ENCODE peak calls at places on chromosomes 5 and 9, in five cellular contexts. Y is mammary epithelial cell, P is brain microvascular endothelial cell, W is cardiac fibroblast, E is cardiac muscle cell. U is an unnamed sample.

GRCh38 chr5:139982157-139982974 is 60.7 kb downstream of the NRG2 start:
- DNase-seq in P (no peak), Y (peak), W (peak), E (peak), U (peak)

GRCh38 chr5:113274836-113275414 is 159.9 kb downstream of the TSSK1B start:
- DNase-seq in P (no peak), Y (no peak), W (no peak), E (no peak), U (no peak)

GRCh38 chr9:70390922-70391321 is 23.5 kb downstream of the KLF9 start:
- DNase-seq in P (no peak), E (peak), Y (no peak), W (peak), U (peak)

GRCh38 chr5:85500869-85501268 is 1116.2 kb upstream of the EDIL3 start:
- DNase-seq in W (no peak), Y (no peak), P (no peak), E (no peak), U (no peak)

GRCh38 chr9:16727452-16728127 is 142.9 kb downstream of the BNC2 start:
- DNase-seq in W (peak), Y (no peak), P (no peak), E (peak), U (no peak)

GRCh38 chr9:137969008-137969407 is 91.4 kb downstream of the CACNA1B start:
- DNase-seq in W (no peak), Y (no peak), P (no peak), E (no peak), U (no peak)

GRCh38 chr5:154646841-154647759 is 108.1 kb upstream of the LARP1 start:
- DNase-seq in P (no peak), Y (peak), W (peak), E (peak), U (peak)

GRCh38 chr9:132645711-132646110 is 24.1 kb downstream of the DDX31 start:
- DNase-seq in P (no peak), E (no peak), Y (no peak), W (no peak), U (no peak)

GRCh38 chr9:2158111-2158610 is 143.0 kb downstream of the SMARCA2 start:
- DNase-seq in Y (peak), E (peak), P (peak), W (peak), U (peak)

GRCh38 chr9:133876144-133876543 is 116.0 kb downstream of the VAV2 start:
- DNase-seq in P (no peak), Y (no peak), E (peak), W (peak), U (no peak)

GRCh38 chr9:83920469-83920941 is 727 bp downstream of the KIF27 start:
- DNase-seq in P (no peak), E (peak), Y (peak), W (peak), U (peak)

GRCh38 chr5:34040411-34040810 is 2.6 kb downstream of the C1QTNF3 start:
- DNase-seq in Y (no peak), P (no peak), E (no peak), W (no peak), U (no peak)

GRCh38 chr9:134738869-134739659 is 97.5 kb downstream of the COL5A1 start:
- DNase-seq in P (peak), Y (peak), E (peak), W (peak), U (no peak)

GRCh38 chr5:167608708-167609272 is 682.7 kb upstream of the WWC1 start:
- DNase-seq in W (no peak), P (no peak), Y (peak), E (no peak), U (no peak)

GRCh38 chr9:112056986-112057385 is 118.1 kb downstream of the SUSD1 start:
- DNase-seq in E (no peak), W (peak), P (no peak), Y (no peak), U (no peak)

GRCh38 chr5:74262810-74263209 is 377.7 kb downstream of the ENC1 start:
- DNase-seq in P (no peak), Y (no peak), W (no peak), E (no peak), U (no peak)

GRCh38 chr5:78888580-78889187 is 96.4 kb downstream of the ARSB start:
- DNase-seq in E (no peak), Y (no peak), P (no peak), W (no peak), U (no peak)

GRCh38 chr9:108274971-108275370 is 580.8 kb downstream of the ACTL7B start:
- DNase-seq in P (no peak), E (no peak), Y (no peak), W (no peak), U (no peak)

GRCh38 chr5:178225174-178225573 is 7.4 kb downstream of the PHYKPL start:
- DNase-seq in W (no peak), Y (no peak), P (no peak), E (no peak), U (no peak)

GRCh38 chr9:88106492-88106891 is 31.8 kb downstream of the SPATA31C2 start:
- DNase-seq in P (no peak), E (peak), W (peak), Y (peak), U (no peak)

GRCh38 chr5:172173771-172174170 is 14.3 kb downstream of the STK10 start:
- DNase-seq in E (peak), P (peak), Y (peak), W (peak), U (no peak)

GRCh38 chr9:71079451-71079850 is 42.0 kb downstream of the TRPM3 start:
- DNase-seq in W (peak), Y (peak), E (peak), P (no peak), U (peak)

GRCh38 chr9:126327016-126327749 is 554 bp downstream of the MVB12B start:
- DNase-seq in P (no peak), W (no peak), Y (no peak), E (no peak), U (no peak)

GRCh38 chr5:36491860-36492259 is 114.5 kb upstream of the SLC1A3 start:
- DNase-seq in E (no peak), P (no peak), Y (no peak), W (no peak), U (no peak)

GRCh38 chr5:61468483-61468865 is 136.4 kb downstream of the ZSWIM6 start:
- DNase-seq in E (peak), W (peak), Y (no peak), P (no peak), U (no peak)
- TF ChIP-seq CTCF in E (no peak), W (no peak), Y (peak), P (peak), U (peak)

DNA sequence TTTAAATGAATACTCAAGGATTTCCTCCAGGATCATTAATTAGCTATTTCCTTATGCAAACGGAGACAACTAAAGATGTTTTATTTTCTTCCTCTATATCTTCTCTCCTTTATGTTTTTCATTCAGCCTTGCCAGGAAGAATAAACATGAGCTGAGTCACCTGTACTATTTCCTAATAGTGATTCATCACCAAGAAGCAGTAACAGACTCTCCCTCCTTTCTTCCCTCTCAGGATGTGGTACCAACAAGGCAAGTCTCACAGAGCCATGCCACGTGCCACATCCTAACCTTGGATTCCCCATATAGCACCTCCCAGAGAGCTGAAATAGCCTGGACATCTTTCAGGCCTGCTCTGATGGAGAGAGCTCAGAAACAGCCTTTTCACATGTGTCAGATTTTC is 758.6 kb upstream of the DMAC1 start:
- DNase-seq in W (peak), E (peak), P (peak), Y (peak), U (peak)
- H3K4me3 ChIP-seq in W (no peak), E (no peak), P (no peak), Y (no peak), U (no peak)

DNA sequence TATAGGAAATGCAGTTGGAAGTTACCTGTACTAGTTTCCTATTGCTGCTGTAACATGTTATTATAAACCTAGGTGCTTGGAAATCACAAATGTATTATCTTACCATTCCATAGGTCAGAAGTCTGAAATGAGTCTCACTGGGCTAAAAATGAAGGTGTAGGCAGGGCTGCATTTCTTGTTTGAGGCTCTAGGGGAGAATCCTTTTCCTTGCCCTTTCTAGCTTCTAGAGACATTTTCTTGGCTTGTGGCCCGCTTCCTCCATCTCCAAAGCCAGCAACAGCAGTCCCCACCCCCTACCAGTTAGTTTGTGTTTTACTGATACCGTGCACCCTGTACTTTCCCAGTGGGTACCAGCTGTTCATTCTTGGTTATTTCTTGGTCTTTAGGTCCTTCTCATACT is 153.3 kb downstream of the SLF1 start:
- DNase-seq in Y (no peak), P (no peak), E (no peak), W (no peak), U (no peak)
- TF ChIP-seq CTCF in Y (no peak), P (no peak), E (no peak), W (no peak), U (no peak)

GRCh38 chr9:75422939-75423522 is 334.7 kb downstream of the OSTF1 start:
- DNase-seq in W (no peak), P (no peak), E (no peak), Y (no peak), U (no peak)
- H3K4me3 ChIP-seq in W (no peak), P (no peak), E (no peak), Y (no peak), U (no peak)

GRCh38 chr5:107359916-107360234 is 310.9 kb downstream of the EFNA5 start:
- DNase-seq in P (no peak), E (no peak), Y (peak), W (no peak), U (no peak)
- TF ChIP-seq CTCF in P (no peak), E (no peak), Y (peak), W (no peak), U (no peak)

GRCh38 chr5:151238303-151238741 is 14.4 kb upstream of the CCDC69 start:
- DNase-seq in E (no peak), P (no peak), W (no peak), Y (no peak), U (no peak)

GRCh38 chr5:151237685-151238084 is 13.8 kb upstream of the CCDC69 start:
- DNase-seq in Y (no peak), P (no peak), W (no peak), E (no peak), U (no peak)

GRCh38 chr5:151236888-151237287 is 13.0 kb upstream of the CCDC69 start:
- DNase-seq in E (no peak), W (no peak), P (no peak), Y (no peak), U (no peak)

GRCh38 chr5:151240891-151241290 is 12.1 kb upstream of the GM2A start:
- DNase-seq in Y (no peak), P (no peak), W (no peak), E (no peak), U (no peak)

DNA sequence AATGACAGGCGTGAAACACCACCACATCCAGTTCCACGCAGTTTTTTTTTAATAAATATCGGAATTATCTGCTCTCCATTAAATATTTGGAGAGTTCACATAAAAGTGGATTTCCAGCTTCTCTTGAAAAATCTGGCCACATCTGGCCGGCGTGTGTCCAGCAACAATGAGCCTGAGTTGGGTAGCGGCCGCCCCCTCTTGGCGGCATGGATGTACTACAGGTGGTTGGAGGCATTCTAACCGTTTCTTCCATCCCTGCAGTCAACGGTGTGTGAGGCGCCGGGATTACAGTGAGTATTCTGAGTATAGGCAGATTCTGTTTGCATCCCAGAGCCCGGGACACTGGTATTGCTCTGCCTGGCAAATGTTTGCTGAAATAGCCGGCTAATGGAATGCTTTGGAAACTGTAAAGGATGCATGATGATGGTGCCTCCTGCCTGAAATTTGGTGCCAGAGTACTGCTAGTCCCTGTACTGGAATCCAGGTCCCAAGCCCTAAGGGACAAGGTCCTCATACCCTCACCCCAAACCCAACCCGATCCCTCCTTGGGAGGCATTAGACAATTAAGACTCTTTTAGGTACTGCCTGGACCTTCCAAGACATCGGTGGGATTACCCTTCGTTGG is 13.6 kb upstream of the GM2A start:
- DNase-seq in E (peak), Y (no peak), P (peak), W (peak), U (no peak)
- H3K4me3 ChIP-seq in E (no peak), Y (no peak), P (no peak), W (no peak), U (no peak)

DNA sequence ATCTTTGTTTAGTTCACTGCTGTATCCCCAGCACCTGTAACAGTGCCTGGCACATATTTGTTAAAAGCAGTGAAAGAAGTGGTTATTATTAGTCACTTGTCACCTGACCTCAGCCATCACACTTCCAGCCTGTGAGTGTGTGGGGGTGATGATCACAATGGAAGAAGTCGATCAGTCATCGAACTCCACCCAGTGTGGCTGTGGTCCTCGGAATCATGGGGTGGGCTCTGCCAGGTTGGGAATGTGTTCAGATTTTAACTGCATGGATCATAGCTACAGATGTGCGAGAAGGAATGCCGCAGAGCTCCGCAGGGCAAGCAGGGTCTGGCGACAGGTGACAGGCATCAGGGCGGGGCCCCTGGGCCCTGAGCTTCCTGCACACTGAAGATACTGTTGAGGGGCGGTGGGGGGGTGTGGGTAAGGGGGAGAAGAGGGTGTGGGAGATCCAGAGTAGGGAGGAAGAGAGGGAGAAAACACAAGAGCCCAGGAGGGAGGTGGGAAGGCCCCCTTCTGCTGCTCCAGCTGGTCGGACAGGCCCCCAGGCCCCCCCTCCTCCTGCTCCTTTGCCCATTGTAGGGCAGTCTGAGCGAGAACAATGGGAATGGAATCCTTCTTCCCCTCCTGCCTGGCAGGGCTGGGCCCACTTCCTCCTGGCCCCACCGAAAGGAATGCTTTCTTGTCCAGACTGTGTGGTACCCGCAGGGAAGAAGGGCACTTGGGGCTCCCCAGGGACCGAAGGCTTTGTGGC is 89.6 kb downstream of the SPRY4 start:
- DNase-seq in Y (peak), P (no peak), E (no peak), W (peak), U (no peak)
- TF ChIP-seq CTCF in Y (no peak), P (no peak), E (no peak), W (no peak), U (no peak)

GRCh38 chr5:31196309-31196708 is 2.8 kb downstream of the CDH6 start:
- DNase-seq in W (peak), P (peak), Y (no peak), E (peak), U (no peak)
- H3K4me3 ChIP-seq in W (no peak), P (peak), Y (no peak), E (no peak), U (no peak)

DNA sequence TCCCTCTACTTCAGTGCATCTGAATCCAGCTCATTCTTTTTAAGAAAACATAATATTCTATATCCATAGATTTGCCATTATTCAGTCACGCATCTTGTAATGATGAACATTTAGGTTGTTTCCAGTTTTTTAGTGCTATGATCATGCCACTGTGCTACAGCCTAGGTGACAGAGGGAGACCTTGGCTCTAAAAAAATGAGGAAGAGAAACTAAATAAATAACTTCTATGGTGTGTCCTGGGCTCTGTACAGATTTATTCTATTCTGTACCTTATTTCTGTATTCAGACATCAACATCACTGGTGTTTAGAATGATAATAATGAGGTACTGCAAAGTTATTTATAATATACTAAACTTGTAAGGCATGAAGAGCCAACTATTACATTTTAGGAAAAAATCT is 45.9 kb downstream of the PDE8B start:
- DNase-seq in E (no peak), Y (no peak), W (no peak), P (no peak), U (no peak)
- TF ChIP-seq CTCF in E (no peak), Y (no peak), W (no peak), P (no peak), U (no peak)